ENCODE peak calls at places on chromosomes 13 and 19, in six cellular contexts. H is NT2/D1, P is colonic mucosa, L is pancreas, N is adipocyte, O is psoas muscle. I is an unnamed sample. For H3K27me3, the result is how much of the 10 kb centered on the place peaks cover.

GRCh38 chr13:80340643-80341097 is 256 bp downstream of the SPRY2 start:
- DNase-seq in N (no peak), O (no peak), P (no peak), H (no peak), L (no peak), I (no peak)

GRCh38 chr19:58330458-58330857 is 3.7 kb downstream of the ZSCAN22 start:
- DNase-seq in P (no peak), O (no peak), N (peak), L (no peak), H (no peak), I (no peak)

GRCh38 chr13:27276188-27276587 is 5.6 kb downstream of the RASL11A start:
- DNase-seq in N (peak), O (no peak), P (no peak), H (no peak), L (no peak), I (no peak)

GRCh38 chr13:108957369-108958012 is 328.1 kb downstream of the MYO16 start:
- DNase-seq in H (no peak), O (no peak), L (no peak), P (no peak), N (peak), I (no peak)

GRCh38 chr13:81318231-81319019 is 977.5 kb upstream of the SPRY2 start:
- DNase-seq in H (no peak), L (no peak), N (no peak), O (no peak), P (no peak), I (no peak)

GRCh38 chr19:15252398-15253018 is 20.3 kb upstream of the EPHX3 start:
- DNase-seq in P (no peak), O (no peak), N (peak), L (no peak), H (no peak), I (no peak)

GRCh38 chr13:67752741-67753140 is 522.6 kb upstream of the PCDH9 start:
- DNase-seq in L (no peak), N (no peak), P (no peak), H (no peak), O (no peak), I (no peak)

GRCh38 chr19:48627211-48627864 is 8.0 kb downstream of the SPHK2 start:
- DNase-seq in H (no peak), L (no peak), O (no peak), P (peak), N (no peak), I (no peak)

GRCh38 chr13:101455863-101456262 is 3.4 kb downstream of the ITGBL1 start:
- DNase-seq in L (no peak), H (no peak), O (no peak), P (no peak), N (peak), I (no peak)

GRCh38 chr19:39408392-39409206 is 2.0 kb downstream of the ZFP36 start:
- DNase-seq in O (no peak), P (peak), N (peak), H (no peak), L (peak), I (peak)

GRCh38 chr19:36257512-36257876 is 42.6 kb downstream of the ZNF146 start:
- DNase-seq in N (no peak), H (no peak), P (no peak), L (peak), O (peak), I (peak)

GRCh38 chr13:111275382-111275781 is 45.1 kb upstream of the TEX29 start:
- DNase-seq in H (no peak), P (no peak), L (no peak), N (no peak), O (no peak), I (no peak)

GRCh38 chr19:4896372-4896771 is 6.3 kb downstream of the ARRDC5 start:
- DNase-seq in P (no peak), H (no peak), N (no peak), O (peak), L (peak), I (no peak)

GRCh38 chr19:23415561-23416191 is 20.4 kb upstream of the ZNF91 start:
- DNase-seq in H (peak), L (peak), P (peak), N (no peak), O (no peak), I (peak)

GRCh38 chr13:65456150-65456912 is 1773.8 kb downstream of the PCDH9 start:
- DNase-seq in H (no peak), N (no peak), P (no peak), L (no peak), O (no peak), I (no peak)

GRCh38 chr13:57557979-57558529 is 73.5 kb upstream of the PCDH17 start:
- DNase-seq in H (peak), L (no peak), P (no peak), O (no peak), N (no peak), I (no peak)

GRCh38 chr19:19212866-19213265 is 1.1 kb downstream of the NCAN start:
- DNase-seq in H (no peak), N (no peak), O (no peak), L (no peak), P (no peak), I (no peak)
- H3K4me3 ChIP-seq in H (no peak), N (no peak), O (no peak), L (no peak), P (no peak), I (no peak)

DNA sequence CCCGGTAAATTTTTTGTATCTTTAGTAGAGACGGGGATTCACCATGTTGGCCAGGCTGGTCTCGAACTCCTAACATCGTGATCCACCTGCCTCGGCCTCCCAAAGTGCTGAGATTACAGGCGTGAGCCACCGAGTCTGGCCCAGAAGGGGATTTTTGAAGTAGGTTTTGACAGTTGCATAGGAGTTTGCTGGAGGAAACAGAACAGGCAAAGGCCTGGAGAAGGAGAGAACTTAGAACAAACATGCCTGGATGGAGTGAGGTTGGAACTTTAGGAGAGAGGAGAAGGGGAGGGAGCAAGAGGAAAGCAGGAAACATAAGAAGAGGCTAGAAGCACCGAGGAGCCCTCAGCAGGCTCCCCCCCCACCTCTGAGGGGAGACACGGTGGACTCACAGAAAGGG is 1.6 kb upstream of the FBN3 start:
- DNase-seq in N (no peak), P (no peak), L (no peak), H (no peak), O (no peak), I (no peak)
- H3K27me3 ChIP-seq in N (half or more), P (under half), L (under half), H (under half), O (under half), I (under half)

DNA sequence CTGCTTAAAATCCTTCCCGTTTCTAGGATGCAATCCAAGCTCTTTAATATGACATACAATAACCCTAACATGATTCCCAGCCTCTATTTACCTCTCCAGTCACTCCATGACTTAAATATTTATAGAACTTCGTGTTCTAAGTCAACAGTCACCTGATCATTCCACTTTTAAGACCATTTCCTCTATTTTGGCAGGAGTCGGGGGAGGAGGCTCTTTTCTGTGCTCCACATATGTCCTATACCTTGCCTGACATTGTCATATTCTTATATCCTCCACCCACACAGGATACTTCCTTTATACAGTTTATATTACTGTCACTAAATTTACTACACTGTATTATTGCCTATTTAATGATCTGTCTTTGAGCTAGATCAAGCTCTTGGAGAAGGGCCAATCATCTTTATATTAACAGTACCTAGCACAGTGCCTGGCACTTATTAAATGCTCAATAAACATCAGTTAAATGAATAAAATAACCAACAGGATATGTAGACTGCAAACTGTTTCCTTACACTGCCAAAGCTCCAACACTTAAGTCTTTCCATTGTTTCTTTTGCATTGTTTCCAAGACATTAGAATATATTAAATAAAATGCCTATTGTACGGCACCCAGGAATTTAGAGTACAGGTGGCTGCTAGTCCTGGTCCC is 2.7 kb downstream of the ARGLU1 start:
- DNase-seq in L (no peak), P (no peak), N (no peak), O (no peak), H (no peak), I (no peak)
- H3K4me3 ChIP-seq in L (peak), P (no peak), N (peak), O (peak), H (peak), I (peak)

DNA sequence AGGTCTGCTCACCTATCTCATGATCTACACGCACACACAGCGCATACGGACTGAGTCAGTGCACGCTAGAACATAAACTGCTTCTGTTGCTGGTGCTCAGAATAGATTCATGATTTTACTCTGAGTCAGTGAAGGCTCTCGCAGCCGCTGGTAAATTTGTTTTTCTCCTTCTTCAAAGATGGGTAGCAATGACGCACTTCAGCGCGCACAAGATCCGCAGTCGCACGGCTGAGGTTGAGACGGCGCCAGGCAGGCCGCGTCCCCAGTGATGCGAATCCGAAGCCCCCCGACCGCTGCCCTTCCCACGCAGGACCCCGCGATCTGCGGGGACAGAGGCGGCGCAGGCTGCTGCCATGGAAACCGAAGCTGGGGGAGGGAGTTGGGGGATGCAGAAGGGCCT is 103.7 kb upstream of the USP29 start:
- DNase-seq in P (no peak), L (no peak), H (no peak), N (no peak), O (no peak), I (no peak)
- H3K27me3 ChIP-seq in P (under half), L (under half), H (under half), N (under half), O (under half), I (under half)

DNA sequence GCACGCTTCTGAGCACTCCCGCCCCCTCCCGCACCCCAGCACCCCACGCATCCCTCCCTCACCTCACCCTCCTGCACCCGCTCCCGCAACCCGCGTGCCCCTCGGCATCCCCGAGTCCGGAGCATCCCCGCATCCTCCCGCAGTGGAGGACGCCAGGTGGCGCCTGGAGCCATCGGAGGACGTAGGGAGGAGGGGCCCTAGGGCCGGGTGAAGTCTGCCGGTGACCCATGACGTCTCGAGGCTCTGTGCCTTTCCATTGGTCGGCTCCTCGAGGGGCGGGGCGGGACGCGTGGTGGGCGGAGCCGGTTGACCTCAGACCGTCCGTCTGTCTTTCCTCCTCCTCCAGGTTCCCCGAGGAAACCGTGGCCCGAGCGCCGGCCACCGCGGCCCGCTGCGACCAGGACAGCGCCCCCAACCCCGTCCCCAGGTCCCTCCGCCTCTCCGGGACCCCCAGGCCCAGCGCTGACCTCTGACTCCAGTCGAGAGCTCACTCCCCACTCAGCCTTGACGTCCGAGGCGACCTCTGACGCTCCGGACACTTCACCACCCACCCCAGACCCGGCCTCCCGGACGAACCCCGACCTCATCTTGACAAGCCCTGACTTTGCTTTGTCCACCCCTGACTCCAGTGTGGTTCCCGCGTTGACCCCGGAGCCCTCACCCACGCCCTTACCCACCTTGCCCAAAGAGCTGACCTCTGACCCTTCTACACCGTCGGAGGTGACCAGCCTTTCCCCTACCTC is 19.9 kb downstream of the SBK2 start:
- DNase-seq in N (peak), H (peak), P (peak), L (peak), O (peak), I (peak)
- H3K4me3 ChIP-seq in N (peak), H (peak), P (peak), L (peak), O (peak), I (peak)

GRCh38 chr19:10292789-10293636 is 3.3 kb downstream of the ICAM5 start:
- DNase-seq in L (no peak), H (no peak), P (no peak), O (no peak), N (no peak), I (no peak)
- H3K27me3 ChIP-seq in L (under half), H (half or more), P (half or more), O (half or more), N (half or more), I (under half)

GRCh38 chr13:39336964-39337363 is 266.0 kb downstream of the LHFPL6 start:
- DNase-seq in O (no peak), H (no peak), P (no peak), N (no peak), L (no peak), I (no peak)

GRCh38 chr13:39335721-39336120 is 267.3 kb downstream of the LHFPL6 start:
- DNase-seq in H (no peak), L (no peak), P (no peak), N (no peak), O (no peak), I (no peak)

GRCh38 chr13:39336207-39336606 is 266.8 kb downstream of the LHFPL6 start:
- DNase-seq in N (no peak), P (no peak), H (no peak), L (no peak), O (no peak), I (no peak)

GRCh38 chr13:39341238-39341637 is 261.8 kb downstream of the LHFPL6 start:
- DNase-seq in P (no peak), O (no peak), N (no peak), L (no peak), H (no peak), I (no peak)
- H3K4me3 ChIP-seq in P (no peak), O (no peak), N (no peak), L (no peak), H (no peak), I (no peak)

I was measured in right cardiac atrium.